ENCODE peak calls at places on chromosome 3, in six cellular contexts. K is transverse colon, O is choroid plexus epithelial cell, P is neural progenitor cell, D is hepatocyte, S is bronchial epithelial cell. C is an unnamed sample.

GRCh38 chr3:46724360-46724890 is 6.8 kb upstream of the PRSS50 start:
- DNase-seq in P (no peak), O (no peak), S (no peak), D (no peak), K (no peak), C (no peak)

GRCh38 chr3:172653004-172653403 is 57.9 kb downstream of the NCEH1 start:
- DNase-seq in K (no peak), D (no peak), S (no peak), P (peak), O (no peak), C (no peak)

GRCh38 chr3:127985216-127985615 is 67.0 kb upstream of the SEC61A1 start:
- DNase-seq in O (no peak), S (no peak), P (no peak), K (no peak), D (no peak), C (no peak)

GRCh38 chr3:187264946-187265345 is 26.6 kb downstream of the MASP1 start:
- DNase-seq in K (no peak), P (no peak), D (no peak), O (peak), S (no peak), C (no peak)

GRCh38 chr3:27633224-27633545 is 88.9 kb downstream of the EOMES start:
- DNase-seq in O (no peak), D (no peak), P (no peak), K (no peak), S (peak), C (no peak)

GRCh38 chr3:71641669-71642068 is 58.1 kb upstream of the FOXP1 start:
- DNase-seq in K (no peak), S (peak), P (no peak), O (peak), D (peak), C (peak)

GRCh38 chr3:161149529-161149928 is 44.4 kb upstream of the B3GALNT1 start:
- DNase-seq in D (no peak), S (no peak), P (no peak), K (no peak), O (peak), C (no peak)

GRCh38 chr3:7204848-7205156 is 343.9 kb downstream of the GRM7 start:
- DNase-seq in P (no peak), S (no peak), D (no peak), O (no peak), K (no peak), C (no peak)

GRCh38 chr3:166125179-166125578 is 288.0 kb upstream of the BCHE start:
- DNase-seq in S (no peak), P (no peak), D (no peak), K (no peak), O (no peak), C (no peak)

GRCh38 chr3:31035681-31036080 is 141.2 kb upstream of the GADL1 start:
- DNase-seq in K (no peak), D (no peak), S (no peak), P (no peak), O (peak), C (no peak)

GRCh38 chr3:144127014-144127413 is 155.4 kb downstream of the DIPK2A start:
- DNase-seq in O (peak), D (no peak), S (no peak), K (no peak), P (no peak), C (no peak)

GRCh38 chr3:160801386-160802118 is 45.5 kb downstream of the PPM1L start:
- DNase-seq in D (peak), P (no peak), S (peak), O (peak), K (peak), C (peak)

GRCh38 chr3:123499316-123499715 is 50.4 kb upstream of the ADCY5 start:
- DNase-seq in S (no peak), D (no peak), P (no peak), O (peak), K (no peak), C (no peak)

GRCh38 chr3:51963951-51964451 is 3.3 kb downstream of the PCBP4 start:
- DNase-seq in O (no peak), S (no peak), K (no peak), D (no peak), P (peak), C (no peak)

GRCh38 chr3:30496496-30496966 is 109.9 kb upstream of the TGFBR2 start:
- DNase-seq in O (peak), S (peak), K (peak), P (no peak), D (peak), C (peak)

GRCh38 chr3:55455915-55456314 is 31.2 kb downstream of the WNT5A start:
- DNase-seq in P (no peak), O (no peak), D (no peak), S (no peak), K (no peak), C (no peak)

GRCh38 chr3:32575451-32575850 is 4.8 kb upstream of the DYNC1LI1 start:
- DNase-seq in K (no peak), D (no peak), O (no peak), P (no peak), S (peak), C (no peak)

GRCh38 chr3:50352762-50353161 is 2.1 kb downstream of the CYB561D2 start:
- DNase-seq in O (peak), K (no peak), P (no peak), D (no peak), S (peak), C (no peak)

GRCh38 chr3:189664311-189664710 is 33.1 kb downstream of the TP63 start:
- DNase-seq in D (peak), S (peak), P (no peak), K (no peak), O (peak), C (peak)

GRCh38 chr3:27134165-27134796 is 234.9 kb downstream of the NEK10 start:
- DNase-seq in P (peak), O (peak), S (peak), D (peak), K (peak), C (peak)

GRCh38 chr3:18124501-18124900 is 300.6 kb downstream of the SATB1 start:
- DNase-seq in O (peak), P (no peak), K (no peak), S (peak), D (no peak), C (peak)

GRCh38 chr3:73453676-73454075 is 171.1 kb downstream of the PDZRN3 start:
- DNase-seq in K (no peak), P (no peak), O (peak), S (no peak), D (no peak), C (no peak)

GRCh38 chr3:143648708-143649107 is 199.6 kb downstream of the SLC9A9 start:
- DNase-seq in S (peak), K (no peak), P (peak), D (no peak), O (peak), C (peak)

GRCh38 chr3:127674793-127675189 is 2.0 kb downstream of the ABTB1 start:
- DNase-seq in P (no peak), K (no peak), S (no peak), O (no peak), D (no peak), C (no peak)

GRCh38 chr3:45043715-45044299 is 17.7 kb downstream of the CLEC3B start:
- DNase-seq in O (peak), K (no peak), P (peak), D (peak), S (peak), C (peak)

GRCh38 chr3:163605915-163606314 is 1472.4 kb downstream of the SI start:
- DNase-seq in O (no peak), S (peak), K (no peak), D (no peak), P (no peak), C (peak)

DNA sequence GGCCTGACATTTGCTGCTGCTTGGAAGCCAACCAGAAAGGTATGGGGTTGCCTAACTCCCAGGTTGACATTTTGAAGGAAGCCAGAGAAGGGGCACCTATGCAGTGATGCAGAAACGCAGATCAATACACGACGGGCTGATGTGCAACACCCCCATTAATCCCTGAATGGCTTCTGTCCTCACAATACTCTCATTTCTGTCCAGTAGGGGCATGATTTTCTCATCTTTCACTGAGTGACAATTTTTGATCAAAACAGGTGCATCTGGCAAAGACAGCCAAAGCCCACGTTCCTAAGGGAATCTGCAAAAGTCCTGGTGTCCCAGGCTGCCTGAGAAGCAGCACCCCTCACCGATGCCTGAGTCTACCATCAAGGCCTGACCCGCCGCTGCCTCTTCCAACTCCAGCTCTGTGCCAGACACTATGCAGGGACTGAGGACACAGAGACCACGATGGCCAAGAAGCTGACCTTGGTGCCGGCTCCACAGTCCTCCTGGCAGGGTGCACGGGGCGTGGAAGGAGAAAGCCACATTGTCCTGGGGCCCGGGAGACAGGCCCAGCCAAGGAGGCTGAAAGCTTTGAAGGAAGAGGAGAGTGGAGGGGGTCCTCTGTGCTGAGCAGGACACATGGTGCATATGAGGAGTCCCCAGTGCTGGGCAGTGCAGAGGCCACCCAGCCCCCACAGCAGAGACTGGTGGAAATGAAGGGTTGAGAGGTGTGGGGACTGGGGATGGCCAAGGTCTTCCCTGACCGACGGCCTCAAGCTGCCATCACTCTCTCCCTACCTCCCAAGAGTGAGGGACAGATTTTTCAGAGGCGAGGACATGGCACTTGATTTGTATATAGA is 159.6 kb downstream of the NUP210 start:
- DNase-seq in K (no peak), D (no peak), S (no peak), O (no peak), P (no peak), C (no peak)
- TF ChIP-seq CTCF in K (no peak), D (no peak), S (peak), O (peak), P (peak), C (peak)

DNA sequence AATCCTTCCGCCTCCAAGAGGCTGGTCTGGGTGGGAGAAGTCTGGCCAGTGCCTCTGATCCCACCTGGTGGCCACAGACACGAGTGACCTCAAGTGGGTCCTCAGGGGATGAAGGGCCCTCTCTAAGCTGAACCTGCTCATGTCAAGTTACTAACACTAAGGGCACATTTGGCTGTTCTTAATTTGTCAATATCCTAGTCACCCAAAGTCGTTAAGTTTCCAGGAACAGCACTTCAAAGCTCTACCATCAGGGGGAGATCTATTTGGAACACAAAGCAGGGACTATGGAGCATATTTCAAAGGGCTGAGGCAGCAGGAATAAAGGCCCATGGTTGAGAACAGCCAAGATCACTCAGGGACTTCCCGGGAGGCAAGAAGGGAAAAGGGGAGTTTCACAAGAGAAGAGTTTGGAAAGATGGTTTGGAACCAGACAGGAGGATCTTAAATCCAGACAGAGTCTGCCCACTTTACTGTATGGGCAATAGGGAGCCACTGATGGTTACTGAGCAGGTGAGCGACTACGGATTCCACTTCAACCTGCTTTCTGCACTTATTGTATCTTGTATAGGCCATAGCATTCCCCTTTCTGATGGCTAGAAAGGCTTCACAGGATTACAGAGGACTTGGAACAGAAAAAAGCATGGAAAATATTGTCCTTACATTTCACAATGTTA is 13.7 kb downstream of the OXTR start:
- DNase-seq in O (peak), S (peak), K (no peak), P (no peak), D (no peak), C (peak)
- TF ChIP-seq CTCF in O (peak), S (no peak), K (no peak), P (peak), D (no peak), C (no peak)

DNA sequence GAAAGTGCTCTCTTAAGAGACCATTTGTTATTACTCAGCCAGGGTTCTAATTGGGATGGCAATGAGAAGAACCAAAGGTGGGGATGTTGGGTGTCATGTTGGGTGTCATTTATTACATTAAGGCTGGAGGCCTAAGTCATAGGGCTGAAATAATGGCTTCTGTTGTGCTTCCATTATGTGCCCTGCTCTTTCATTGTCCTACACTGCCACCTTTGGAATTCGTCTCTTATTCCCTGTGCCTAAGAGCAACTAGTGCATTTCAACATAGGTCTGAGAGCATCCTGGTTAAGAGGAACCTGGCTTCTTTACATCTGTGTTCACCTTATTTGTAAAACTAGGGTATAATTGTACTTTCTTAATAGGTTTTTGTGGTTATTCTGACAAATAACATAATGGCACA is 32.2 kb downstream of the RIOX2 start:
- DNase-seq in D (no peak), S (peak), O (peak), P (peak), K (no peak), C (peak)
- TF ChIP-seq CTCF in D (no peak), S (peak), O (no peak), P (peak), K (no peak), C (no peak)

GRCh38 chr3:179020112-179020511 is 51.5 kb downstream of the ZMAT3 start:
- DNase-seq in S (no peak), D (no peak), K (no peak), O (peak), P (no peak), C (no peak)

GRCh38 chr3:179021119-179021903 is 50.3 kb downstream of the ZMAT3 start:
- DNase-seq in D (no peak), S (no peak), P (no peak), K (no peak), O (peak), C (no peak)

GRCh38 chr3:179018808-179019207 is 52.8 kb downstream of the ZMAT3 start:
- DNase-seq in D (no peak), P (no peak), K (no peak), O (no peak), S (no peak), C (no peak)

GRCh38 chr3:179016979-179017670 is 54.5 kb downstream of the ZMAT3 start:
- DNase-seq in D (no peak), O (no peak), K (no peak), S (no peak), P (no peak), C (no peak)

GRCh38 chr3:179015551-179016020 is 56.0 kb downstream of the ZMAT3 start:
- DNase-seq in D (peak), K (peak), O (peak), S (peak), P (peak), C (peak)
- TF ChIP-seq CTCF in D (peak), K (peak), O (peak), S (peak), P (peak), C (peak)

GRCh38 chr3:168088106-168088722 is 7.5 kb downstream of the GOLIM4 start:
- DNase-seq in D (no peak), O (no peak), K (peak), P (peak), S (no peak), C (peak)
- TF ChIP-seq CTCF in D (peak), O (peak), K (peak), P (peak), S (peak), C (peak)

C was measured in MCF 10A.